ENCODE peak calls at places on chromosomes 3 and 15, in six cellular contexts. N is esophagus squamous epithelium, T is K562, X is keratinocyte, M is Peyer's patch, O is heart right ventricle. D is an unnamed sample. For H3K4me1 and H3K36me3, the result is how much of the 10 kb centered on the place peaks cover.

GRCh38 chr3:37308247-37308646 is 133.9 kb upstream of the LRRFIP2 start:
- DNase-seq in N (no peak), T (peak), X (no peak), M (no peak), O (no peak), D (no peak)

GRCh38 chr15:52503788-52504496 is 24.7 kb downstream of the MYO5A start:
- DNase-seq in N (no peak), T (peak), X (no peak), M (no peak), O (no peak), D (no peak)

GRCh38 chr3:63809607-63810006 is 9.5 kb upstream of the C3orf49 start:
- DNase-seq in N (no peak), T (no peak), X (no peak), M (no peak), O (no peak), D (no peak)

GRCh38 chr3:187713504-187713903 is 11.1 kb upstream of the RTP2 start:
- DNase-seq in N (no peak), T (peak), X (no peak), M (no peak), O (peak), D (no peak)

GRCh38 chr3:47475029-47475569 is 642 bp downstream of the SCAP start:
- DNase-seq in N (no peak), T (peak), X (no peak), M (no peak), O (no peak), D (no peak)

GRCh38 chr3:108296239-108296638 is at the start of gene HHLA2:
- DNase-seq in N (no peak), T (no peak), X (no peak), M (no peak), O (no peak), D (no peak)

GRCh38 chr15:89406218-89406716 is 71.6 kb upstream of the POLG start:
- DNase-seq in N (no peak), T (no peak), X (no peak), M (no peak), O (no peak), D (no peak)

GRCh38 chr15:27260523-27260922 is 289.5 kb downstream of the GABRG3 start:
- DNase-seq in N (no peak), T (no peak), X (no peak), M (no peak), O (no peak), D (no peak)

GRCh38 chr15:101579766-101580165 is 72.4 kb downstream of the TM2D3 start:
- DNase-seq in N (no peak), T (no peak), X (peak), M (no peak), O (no peak), D (no peak)
- TF ChIP-seq CTCF in N (no peak), T (no peak), X (no peak), M (no peak), O (no peak), D (no peak)

GRCh38 chr15:98738689-98739411 is 90.5 kb downstream of the IGF1R start:
- DNase-seq in N (no peak), T (no peak), X (no peak), M (no peak), O (no peak), D (no peak)
- H3K4me1 ChIP-seq in N (under half), T (under half), X (under half), M (under half), O (half or more), D (half or more)

DNA sequence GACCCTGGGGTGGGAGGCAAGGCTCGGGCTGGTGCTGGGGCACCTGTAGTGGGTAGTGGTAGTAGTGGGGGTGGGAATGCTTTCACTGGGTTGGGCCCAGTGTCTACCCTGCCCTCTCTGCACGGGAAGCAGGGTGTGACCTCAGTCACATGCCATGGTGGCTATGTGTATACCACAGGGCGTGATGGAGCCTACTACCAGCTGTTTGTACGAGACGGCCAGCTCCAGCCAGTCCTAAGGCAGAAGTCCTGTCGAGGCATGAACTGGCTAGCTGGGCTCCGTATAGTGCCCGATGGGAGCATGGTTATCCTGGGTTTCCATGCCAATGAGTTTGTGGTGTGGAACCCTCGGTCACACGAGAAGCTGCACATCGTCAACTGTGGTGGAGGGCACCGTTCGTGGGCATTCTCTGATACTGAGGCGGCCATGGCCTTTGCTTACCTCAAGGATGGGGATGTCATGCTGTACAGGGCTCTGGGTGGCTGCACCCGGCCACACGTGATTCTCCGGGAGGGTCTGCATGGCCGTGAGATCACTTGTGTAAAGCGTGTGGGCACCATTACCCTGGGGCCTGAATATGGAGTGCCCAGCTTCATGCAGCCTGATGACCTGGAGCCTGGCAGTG is 5.2 kb downstream of the DALRD3 start:
- DNase-seq in N (no peak), T (no peak), X (no peak), M (no peak), O (no peak), D (no peak)
- H3K36me3 ChIP-seq in N (under half), T (half or more), X (half or more), M (under half), O (under half), D (under half)

GRCh38 chr3:25502233-25502632 is 74.2 kb downstream of the RARB start:
- DNase-seq in N (no peak), T (no peak), X (no peak), M (no peak), O (no peak), D (no peak)
- TF ChIP-seq CTCF in N (no peak), T (no peak), X (no peak), M (no peak), O (peak), D (no peak)

GRCh38 chr3:9914559-9915251 is 2.2 kb upstream of the IL17RC start:
- DNase-seq in N (no peak), T (no peak), X (no peak), M (no peak), O (no peak), D (no peak)
- H3K4me1 ChIP-seq in N (under half), T (under half), X (under half), M (under half), O (under half), D (under half)

DNA sequence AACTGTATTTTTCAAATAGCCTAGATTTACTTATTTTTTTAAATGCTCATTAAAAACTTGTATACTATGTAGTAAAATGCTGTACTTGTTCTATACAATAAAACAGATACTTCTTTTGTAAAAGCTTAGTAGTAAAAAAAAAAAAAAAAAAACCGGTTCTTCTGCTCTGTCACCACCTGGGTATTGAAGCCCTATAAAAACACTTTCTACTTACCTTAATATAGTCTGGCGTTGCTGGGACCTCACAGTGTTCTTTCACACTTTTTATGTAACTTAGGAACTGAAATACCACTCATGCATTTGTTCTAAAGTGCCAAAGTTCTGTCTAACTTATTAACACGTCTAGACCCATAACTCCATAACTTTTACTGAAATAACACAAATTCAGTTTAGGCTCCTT is 61.4 kb downstream of the TASOR start:
- DNase-seq in N (no peak), T (no peak), X (no peak), M (no peak), O (no peak), D (no peak)
- H3K36me3 ChIP-seq in N (under half), T (half or more), X (under half), M (under half), O (half or more), D (half or more)

GRCh38 chr3:42556089-42556632 is 25.6 kb downstream of the SEC22C start:
- DNase-seq in N (no peak), T (no peak), X (no peak), M (peak), O (no peak), D (no peak)

GRCh38 chr3:42562047-42562907 is 19.5 kb downstream of the SEC22C start:
- DNase-seq in N (no peak), T (peak), X (no peak), M (no peak), O (no peak), D (no peak)

GRCh38 chr3:42552830-42553229 is 28.9 kb downstream of the SEC22C start:
- DNase-seq in N (no peak), T (no peak), X (no peak), M (no peak), O (no peak), D (no peak)

DNA sequence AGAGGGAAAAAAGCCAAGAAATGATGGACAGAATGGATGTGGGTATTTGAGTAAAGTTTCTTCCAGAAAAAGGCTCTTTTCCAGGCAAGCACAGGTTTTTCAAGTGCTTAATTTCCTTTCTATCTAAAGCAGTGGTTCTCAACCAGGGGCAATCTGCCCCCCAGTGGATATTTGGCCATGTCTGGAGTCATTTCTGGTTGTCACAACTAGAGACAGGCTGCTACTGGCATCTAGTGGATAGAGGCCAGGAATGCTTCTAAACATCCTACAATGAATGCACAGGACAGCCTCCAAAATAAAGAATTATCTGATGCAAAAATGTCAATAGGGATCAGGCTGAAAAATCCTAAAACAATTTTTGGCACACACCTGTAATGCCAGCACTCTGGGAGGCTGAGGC is 23.9 kb downstream of the SEC22C start:
- DNase-seq in N (no peak), T (peak), X (no peak), M (peak), O (no peak), D (no peak)
- TF ChIP-seq CTCF in N (peak), T (peak), X (no peak), M (peak), O (peak), D (peak)

GRCh38 chr3:191355406-191355805 is 25.1 kb upstream of the UTS2B start:
- DNase-seq in N (no peak), T (no peak), X (no peak), M (no peak), O (no peak), D (no peak)
- H3K4me1 ChIP-seq in N (under half), T (under half), X (half or more), M (under half), O (half or more), D (under half)

D was measured in heart left ventricle.